ENCODE peak calls at places on chromosomes 5 and 9, in six cellular contexts. P, T, X, Q, B and O are unnamed samples.

GRCh38 chr5:174935854-174936474 is 211.6 kb downstream of the MSX2 start:
- DNase-seq in B (peak; percentile 86), P (peak; percentile 76), Q (peak; percentile 51), T (peak; percentile 10), X (peak; percentile 66), O (peak; percentile 54)

GRCh38 chr9:73219985-73220626 is 68.4 kb downstream of the ANXA1 start:
- DNase-seq in P (no peak), B (no peak), Q (no peak), T (no peak), X (no peak), O (no peak)

GRCh38 chr5:166505086-166505485 is 1786.4 kb upstream of the WWC1 start:
- DNase-seq in B (no peak), P (no peak), X (no peak), T (no peak), Q (no peak), O (no peak)

GRCh38 chr5:72013741-72014703 is 93.3 kb upstream of the MAP1B start:
- DNase-seq in Q (no peak), T (no peak), P (no peak), X (no peak), B (no peak), O (no peak)

GRCh38 chr5:139942243-139942642 is 100.9 kb downstream of the NRG2 start:
- DNase-seq in P (no peak), Q (no peak), X (no peak), B (no peak), T (no peak), O (no peak)

GRCh38 chr9:3824062-3824461 is 298.3 kb upstream of the RFX3 start:
- DNase-seq in T (no peak), P (no peak), X (no peak), B (no peak), Q (no peak), O (no peak)

GRCh38 chr5:176803943-176804498 is 6.3 kb upstream of the UNC5A start:
- DNase-seq in P (no peak), X (peak; percentile 50), Q (no peak), T (no peak), B (no peak), O (no peak)

GRCh38 chr5:3010301-3010952 is 258.9 kb upstream of the IRX2 start:
- DNase-seq in B (peak; percentile 5), X (no peak), T (no peak), Q (no peak), P (no peak), O (no peak)

GRCh38 chr5:97192580-97193421 is 9.8 kb upstream of the RIOK2 start:
- DNase-seq in T (no peak), X (no peak), P (peak; percentile 12), B (no peak), Q (no peak), O (no peak)

GRCh38 chr5:142095035-142095434 is 13.5 kb upstream of the NDFIP1 start:
- DNase-seq in B (no peak), T (peak; percentile 29), P (no peak), Q (no peak), X (no peak), O (no peak)

GRCh38 chr5:17212210-17212609 is 5.2 kb upstream of the BASP1 start:
- DNase-seq in B (no peak), Q (no peak), T (no peak), X (no peak), P (no peak), O (no peak)

GRCh38 chr9:129412814-129413536 is 207.9 kb downstream of the C9orf50 start:
- DNase-seq in B (peak; percentile 72), T (peak; percentile 36), P (peak; percentile 91), X (peak; percentile 74), Q (no peak), O (peak; percentile 72)

GRCh38 chr9:92763721-92764380 is 782 bp downstream of the BICD2 start:
- DNase-seq in X (peak; percentile 70), Q (no peak), P (peak; percentile 76), B (peak; percentile 68), T (peak; percentile 44), O (peak; percentile 42)

GRCh38 chr9:23638837-23639426 is 187.1 kb downstream of the ELAVL2 start:
- DNase-seq in X (no peak), Q (no peak), T (no peak), B (no peak), P (no peak), O (no peak)

GRCh38 chr9:37503736-37504135 is 18.0 kb downstream of the POLR1E start:
- DNase-seq in Q (no peak), P (peak; percentile 63), X (no peak), B (no peak), T (peak; percentile 71), O (no peak)

GRCh38 chr9:123541441-123541840 is 185.4 kb downstream of the CRB2 start:
- DNase-seq in B (no peak), X (no peak), P (no peak), T (no peak), Q (no peak), O (no peak)

GRCh38 chr9:136644343-136644592 is 18.4 kb upstream of the EGFL7 start:
- DNase-seq in T (no peak), Q (no peak), X (peak; percentile 93), B (no peak), P (no peak), O (no peak)

GRCh38 chr5:3278643-3279042 is 317.0 kb upstream of the IRX1 start:
- DNase-seq in T (no peak), B (no peak), P (no peak), X (no peak), Q (no peak), O (no peak)

GRCh38 chr9:134034215-134035040 is 9.1 kb downstream of the BRD3OS start:
- DNase-seq in P (no peak), B (no peak), X (no peak), Q (no peak), T (no peak), O (no peak)

GRCh38 chr5:122007445-122008010 is 45.8 kb downstream of the SRFBP1 start:
- DNase-seq in X (no peak), P (no peak), T (no peak), B (no peak), Q (no peak), O (no peak)

GRCh38 chr9:34254966-34255825 is 73.9 kb downstream of the KIF24 start:
- DNase-seq in T (no peak), B (no peak), P (no peak), Q (no peak), X (no peak), O (no peak)

GRCh38 chr5:174472956-174473355 is 251.4 kb upstream of the MSX2 start:
- DNase-seq in T (no peak), B (no peak), P (no peak), X (no peak), Q (no peak), O (no peak)

GRCh38 chr9:94623253-94623652 is 16.1 kb downstream of the FBP1 start:
- DNase-seq in X (peak; percentile 68), P (peak; percentile 66), B (peak; percentile 75), T (no peak), Q (peak; percentile 59), O (no peak)

GRCh38 chr9:97907051-97907450 is 15.2 kb downstream of the TRMO start:
- DNase-seq in B (no peak), T (no peak), X (no peak), P (no peak), Q (no peak), O (no peak)

GRCh38 chr9:126631254-126631653 is 17.5 kb downstream of the LMX1B start:
- DNase-seq in T (no peak), X (peak; percentile 37), Q (no peak), B (no peak), P (no peak), O (no peak)

GRCh38 chr5:168793844-168794837 is 215.0 kb upstream of the PANK3 start:
- DNase-seq in X (no peak), P (no peak), T (no peak), B (no peak), Q (no peak), O (no peak)

GRCh38 chr5:103867857-103868598 is 305.4 kb upstream of the NUDT12 start:
- DNase-seq in T (no peak), B (no peak), P (no peak), Q (no peak), X (no peak), O (no peak)

GRCh38 chr9:87179556-87180340 is 232.4 kb upstream of the GAS1 start:
- DNase-seq in Q (no peak), P (no peak), T (no peak), X (no peak), B (no peak), O (no peak)

GRCh38 chr5:149688406-149688805 is 41.7 kb upstream of the PPARGC1B start:
- DNase-seq in B (no peak), X (no peak), P (no peak), Q (no peak), T (no peak), O (no peak)

GRCh38 chr5:45262061-45262590 is 434.1 kb downstream of the HCN1 start:
- DNase-seq in B (peak; percentile 52), T (no peak), P (peak; percentile 32), Q (no peak), X (no peak), O (no peak)

GRCh38 chr9:81190659-81191058 is 498.7 kb downstream of the TLE1 start:
- DNase-seq in Q (no peak), B (no peak), T (no peak), P (no peak), X (no peak), O (no peak)

GRCh38 chr5:158832736-158833135 is 267.0 kb downstream of the EBF1 start:
- DNase-seq in T (no peak), P (no peak), X (no peak), B (no peak), Q (no peak), O (no peak)

GRCh38 chr9:34463098-34463900 is 4.7 kb downstream of the DNAI1 start:
- DNase-seq in X (no peak), T (no peak), Q (peak; percentile 37), B (no peak), P (no peak), O (no peak)

GRCh38 chr9:61665829-61666228 is 476.0 kb downstream of the SPATA31A7 start:
- DNase-seq in X (no peak), T (no peak), P (peak; percentile 18), B (no peak), Q (no peak), O (no peak)
- H3K9me3 ChIP-seq in X (no peaks in the 10 kb centered on the region), T (no peaks in the 10 kb centered on the region), P (no peaks in the 10 kb centered on the region), B (no peaks in the 10 kb centered on the region), Q (no peaks in the 10 kb centered on the region), O (peaks cover 7% of the 10 kb centered on the region)

DNA sequence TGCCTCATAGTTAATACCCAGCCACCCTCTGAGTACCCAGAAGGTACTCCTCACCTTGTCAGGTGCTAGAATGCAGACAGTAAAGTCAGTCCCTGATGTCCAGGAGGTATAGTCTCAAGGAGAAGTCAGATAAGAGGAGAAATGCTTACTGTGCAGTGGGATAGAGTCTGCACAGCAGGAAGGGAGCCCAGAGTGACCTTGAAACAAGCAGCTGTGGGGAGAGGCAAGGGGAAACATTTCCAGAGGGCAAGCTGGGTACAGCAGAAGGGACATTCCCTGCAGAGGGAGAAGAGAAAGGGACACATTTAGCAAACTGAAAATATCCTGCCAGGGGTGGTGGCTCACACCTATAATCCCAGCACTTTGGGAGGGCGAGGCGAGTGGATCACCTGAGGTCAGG is 122.8 kb downstream of the GCNT1 start:
- DNase-seq in Q (no peak), P (no peak), T (no peak), X (no peak), B (no peak), O (no peak)
- H3K27me3 ChIP-seq in Q (no peaks in the 10 kb centered on the region), P (no peaks in the 10 kb centered on the region), T (no peaks in the 10 kb centered on the region), X (peaks cover 7% of the 10 kb centered on the region), B (no peaks in the 10 kb centered on the region), O (no peaks in the 10 kb centered on the region)

GRCh38 chr9:113042884-113043657 is 13.5 kb downstream of the ZFP37 start:
- DNase-seq in B (no peak), X (no peak), T (no peak), Q (no peak), P (no peak), O (no peak)
- H3K9me3 ChIP-seq in B (no peaks in the 10 kb centered on the region), X (peaks cover 14% of the 10 kb centered on the region), T (peaks cover 59% of the 10 kb centered on the region), Q (peaks cover 41% of the 10 kb centered on the region), P (peaks cover 3% of the 10 kb centered on the region), O (peaks cover 17% of the 10 kb centered on the region)

GRCh38 chr5:96976-97640 is 5.1 kb downstream of the PLEKHG4B start:
- DNase-seq in X (no peak), Q (no peak), B (no peak), P (no peak), T (no peak), O (no peak)
- H3K27me3 ChIP-seq in X (peaks cover 27% of the 10 kb centered on the region), Q (peaks cover 41% of the 10 kb centered on the region), B (no peaks in the 10 kb centered on the region), P (peaks cover 4% of the 10 kb centered on the region), T (peaks cover 13% of the 10 kb centered on the region), O (peaks cover 78% of the 10 kb centered on the region)